ENCODE peak calls at places on chromosome 13, in seven cellular contexts. Q is prostate gland; D is tibial nerve; Z is activated CD8-positive, alpha-beta T cell treated with anti-CD3 and anti-CD28 coated beads for 36 hours; X is foreskin keratinocyte; N is HFFc6; P is H9. H is an unnamed sample.

GRCh38 chr13:90519157-90519556 is 828.3 kb upstream of the MIR17HG start:
- DNase-seq in Q (no peak), D (no peak), Z (no peak), X (no peak), N (no peak), P (no peak), H (no peak)

GRCh38 chr13:108961542-108962125 is 332.2 kb downstream of the MYO16 start:
- DNase-seq in Q (no peak), D (no peak), Z (peak), X (no peak), N (peak), P (no peak), H (no peak)

GRCh38 chr13:113812140-113813036 is 51.5 kb downstream of the GAS6 start:
- DNase-seq in Q (no peak), D (no peak), Z (no peak), X (no peak), N (no peak), P (no peak), H (no peak)

GRCh38 chr13:106302843-106303242 is 232.6 kb downstream of the EFNB2 start:
- DNase-seq in Q (no peak), D (no peak), Z (no peak), X (no peak), N (no peak), P (no peak), H (no peak)

GRCh38 chr13:23557043-23557442 is 13.2 kb upstream of the TNFRSF19 start:
- DNase-seq in Q (no peak), D (no peak), Z (no peak), X (no peak), N (no peak), P (no peak), H (no peak)

GRCh38 chr13:23488442-23488841 is 54.9 kb upstream of the SACS start:
- DNase-seq in Q (peak), D (no peak), Z (no peak), X (peak), N (peak), P (no peak), H (no peak)

GRCh38 chr13:113207890-113208423 is 512 bp downstream of the PCID2 start:
- DNase-seq in Q (no peak), D (no peak), Z (peak), X (peak), N (peak), P (peak), H (peak)

GRCh38 chr13:25375727-25376358 is 4.1 kb downstream of the ATP8A2 start:
- DNase-seq in Q (peak), D (peak), Z (peak), X (no peak), N (peak), P (peak), H (peak)

GRCh38 chr13:94559201-94559795 is 36.7 kb downstream of the TGDS start:
- DNase-seq in Q (no peak), D (no peak), Z (no peak), X (no peak), N (no peak), P (no peak), H (no peak)

GRCh38 chr13:27673911-27674310 is 52.2 kb downstream of the POLR1D start:
- DNase-seq in Q (no peak), D (no peak), Z (no peak), X (no peak), N (no peak), P (no peak), H (no peak)

GRCh38 chr13:32423592-32423991 is 4.3 kb downstream of the N4BP2L1 start:
- DNase-seq in Q (no peak), D (no peak), Z (no peak), X (no peak), N (no peak), P (no peak), H (no peak)

DNA sequence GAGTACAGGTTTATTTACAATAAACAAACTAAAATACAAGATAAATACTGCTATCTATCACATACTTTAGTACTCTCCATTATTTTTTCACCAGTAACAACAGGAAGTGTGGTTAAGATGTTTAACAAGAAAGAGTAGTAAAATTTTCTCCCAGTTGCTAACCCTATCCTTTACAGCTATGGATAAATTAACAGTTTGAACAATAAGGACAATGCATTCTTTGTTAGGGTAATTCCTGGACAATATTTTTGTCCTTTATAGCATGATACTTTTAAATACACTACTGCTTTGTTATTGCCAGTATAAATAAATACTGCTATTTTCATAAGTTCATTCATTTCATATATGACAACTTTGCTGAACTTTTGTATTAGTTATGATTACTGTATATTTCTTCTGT is 630.2 kb upstream of the ATXN8OS start:
- DNase-seq in Q (no peak), D (no peak), Z (no peak), X (no peak), N (no peak), P (no peak), H (no peak)
- TF ChIP-seq CTCF in Q (no peak), D (no peak), Z (no peak), X (no peak), N (no peak), P (no peak), H (no peak)

GRCh38 chr13:52652980-52653303 is 306 bp downstream of the SUGT1 start:
- DNase-seq in Q (no peak), D (no peak), Z (no peak), X (no peak), N (no peak), P (no peak), H (no peak)
- TF ChIP-seq CTCF in Q (peak), D (peak), Z (no peak), X (no peak), N (peak), P (no peak), H (peak)

GRCh38 chr13:44231786-44232516 is 141.7 kb upstream of the SERP2 start:
- DNase-seq in Q (peak), D (peak), Z (peak), X (peak), N (peak), P (peak), H (no peak)
- TF ChIP-seq CTCF in Q (no peak), D (no peak), Z (no peak), X (peak), N (no peak), P (peak), H (no peak)

GRCh38 chr13:110388141-110388943 is 81.3 kb downstream of the COL4A2 start:
- DNase-seq in Q (peak), D (no peak), Z (no peak), X (no peak), N (peak), P (peak), H (no peak)
- TF ChIP-seq CTCF in Q (no peak), D (no peak), Z (no peak), X (no peak), N (no peak), P (no peak), H (no peak)

GRCh38 chr13:72952529-72953141 is 106.2 kb upstream of the KLF5 start:
- DNase-seq in Q (no peak), D (no peak), Z (no peak), X (no peak), N (no peak), P (no peak), H (no peak)
- TF ChIP-seq CTCF in Q (no peak), D (no peak), Z (no peak), X (peak), N (peak), P (peak), H (no peak)

H was measured in glutamatergic neuron.